ENCODE peak calls at places on chromosomes 13 and 19, in six cellular contexts. L, Y, C, N, H and X are unnamed samples.

GRCh38 chr13:109331898-109332297 is 454.5 kb downstream of the IRS2 start:
- DNase-seq in L (no peak), Y (no peak), C (no peak), N (peak; percentile 97), H (no peak), X (peak; percentile 88)

GRCh38 chr13:48110930-48111721 is 16.2 kb upstream of the MED4 start:
- DNase-seq in L (no peak), Y (no peak), C (peak; percentile 21), N (no peak), H (no peak), X (no peak)

GRCh38 chr13:107824636-107825035 is 390.7 kb downstream of the LIG4 start:
- DNase-seq in L (no peak), Y (no peak), C (no peak), N (no peak), H (no peak), X (peak; percentile 85)

GRCh38 chr13:36098080-36098479 is 33.1 kb downstream of the DCLK1 start:
- DNase-seq in L (no peak), Y (no peak), C (no peak), N (no peak), H (no peak), X (no peak)

GRCh38 chr13:92802776-92803175 is 423.8 kb upstream of the GPC6 start:
- DNase-seq in L (no peak), Y (no peak), C (peak; percentile 50), N (no peak), H (no peak), X (no peak)

GRCh38 chr13:31945202-31945978 is 86.2 kb upstream of the FRY start:
- DNase-seq in L (no peak), Y (no peak), C (peak; percentile 52), N (peak; percentile 6), H (peak; percentile 80), X (peak; percentile 48)

GRCh38 chr19:49664171-49665070 is 1.2 kb downstream of the IRF3 start:
- DNase-seq in L (peak; percentile 67), Y (peak; percentile 77), C (peak; percentile 38), N (peak; percentile 34), H (peak; percentile 97), X (peak; percentile 76)

GRCh38 chr19:18091217-18091608 is 4.5 kb upstream of the IL12RB1 start:
- DNase-seq in L (peak; percentile 74), Y (peak; percentile 58), C (no peak), N (no peak), H (no peak), X (no peak)

GRCh38 chr13:36436811-36437210 is 4.5 kb downstream of the CCNA1 start:
- DNase-seq in L (no peak), Y (no peak), C (no peak), N (no peak), H (no peak), X (no peak)

GRCh38 chr13:42221321-42221720 is 50.6 kb upstream of the AKAP11 start:
- DNase-seq in L (no peak), Y (no peak), C (no peak), N (no peak), H (no peak), X (no peak)

GRCh38 chr13:66427330-66427990 is 802.7 kb downstream of the PCDH9 start:
- DNase-seq in L (no peak), Y (no peak), C (no peak), N (no peak), H (no peak), X (no peak)

GRCh38 chr19:21084343-21084742 is 2.3 kb downstream of the ZNF714 start:
- DNase-seq in L (no peak), Y (no peak), C (no peak), N (no peak), H (no peak), X (no peak)

GRCh38 chr13:106570354-106570822 is 2.5 kb upstream of the ARGLU1 start:
- DNase-seq in L (peak; percentile 54), Y (peak; percentile 19), C (peak; percentile 54), N (no peak), H (peak; percentile 82), X (no peak)

GRCh38 chr13:29006359-29006850 is 186.3 kb downstream of the MTUS2 start:
- DNase-seq in L (no peak), Y (no peak), C (no peak), N (no peak), H (no peak), X (no peak)